ENCODE peak calls at places on chromosome 19, in six cellular contexts. W, G, Q, S, N and X are unnamed samples.

GRCh38 chr19:41224632-41225031 is 5.6 kb downstream of the AXL start:
- DNase-seq in W (no peak), G (no peak), Q (no peak), S (no peak), N (no peak), X (no peak)

GRCh38 chr19:16355293-16356043 is 30.8 kb downstream of the KLF2 start:
- DNase-seq in W (no peak), G (no peak), Q (no peak), S (no peak), N (no peak), X (peak; percentile 46)

GRCh38 chr19:44757735-44758505 is 9.4 kb downstream of the BCL3 start:
- DNase-seq in W (no peak), G (peak; percentile 67), Q (peak; percentile 76), S (no peak), N (no peak), X (peak; percentile 88)

GRCh38 chr19:38830039-38830733 is 1.4 kb downstream of the ECH1 start:
- DNase-seq in W (no peak), G (no peak), Q (peak; percentile 73), S (no peak), N (no peak), X (no peak)

GRCh38 chr19:3343619-3344502 is 22.5 kb upstream of the NFIC start:
- DNase-seq in W (no peak), G (peak; percentile 88), Q (peak; percentile 92), S (no peak), N (peak; percentile 74), X (peak; percentile 83)

GRCh38 chr19:35740108-35740422 is 2.2 kb downstream of the IGFLR1 start:
- DNase-seq in W (no peak), G (no peak), Q (no peak), S (no peak), N (no peak), X (no peak)

GRCh38 chr19:38671654-38672053 is 24.2 kb downstream of the ACTN4 start:
- DNase-seq in W (no peak), G (no peak), Q (no peak), S (no peak), N (no peak), X (no peak)

GRCh38 chr19:6952956-6953355 is 65.6 kb downstream of the ADGRE1 start:
- DNase-seq in W (no peak), G (no peak), Q (no peak), S (no peak), N (no peak), X (no peak)

GRCh38 chr19:15010497-15011255 is 31.0 kb upstream of the SLC1A6 start:
- DNase-seq in W (no peak), G (no peak), Q (no peak), S (no peak), N (no peak), X (no peak)

GRCh38 chr19:50334741-50335421 is 5.7 kb upstream of the KCNC3 start:
- DNase-seq in W (no peak), G (no peak), Q (no peak), S (no peak), N (no peak), X (no peak)

GRCh38 chr19:17680235-17680722 is 7.9 kb downstream of the UNC13A start:
- DNase-seq in W (peak; percentile 27), G (peak; percentile 58), Q (peak; percentile 42), S (no peak), N (peak; percentile 22), X (peak; percentile 82)

GRCh38 chr19:4051175-4052101 is 15.3 kb downstream of the ZBTB7A start:
- DNase-seq in W (no peak), G (peak; percentile 26), Q (peak; percentile 68), S (no peak), N (peak; percentile 68), X (no peak)

GRCh38 chr19:41995959-41996797 is 2.1 kb upstream of the ATP1A3 start:
- DNase-seq in W (no peak), G (no peak), Q (no peak), S (peak; percentile 60), N (no peak), X (no peak)

GRCh38 chr19:39401549-39402416 is 4.9 kb upstream of the ZFP36 start:
- DNase-seq in W (peak; percentile 66), G (peak; percentile 59), Q (peak; percentile 82), S (no peak), N (peak; percentile 97), X (no peak)

GRCh38 chr19:7534531-7534980 is 961 bp upstream of the PNPLA6 start:
- DNase-seq in W (peak; percentile 30), G (peak; percentile 80), Q (peak; percentile 82), S (peak; percentile 32), N (peak; percentile 43), X (peak; percentile 63)

GRCh38 chr19:44455100-44455499 is 6.8 kb upstream of the ZNF229 start:
- DNase-seq in W (no peak), G (no peak), Q (no peak), S (no peak), N (peak; percentile 20), X (no peak)

GRCh38 chr19:32178401-32178800 is 167.0 kb upstream of the ZNF507 start:
- DNase-seq in W (no peak), G (no peak), Q (no peak), S (no peak), N (no peak), X (no peak)

GRCh38 chr19:3282155-3282554 is 57.7 kb downstream of the CELF5 start:
- DNase-seq in W (no peak), G (no peak), Q (no peak), S (no peak), N (no peak), X (no peak)

GRCh38 chr19:39362682-39363657 is 20.7 kb downstream of the SAMD4B start:
- DNase-seq in W (no peak), G (no peak), Q (peak; percentile 77), S (no peak), N (peak; percentile 85), X (no peak)

GRCh38 chr19:28349604-28350003 is 863.3 kb downstream of the UQCRFS1 start:
- DNase-seq in W (no peak), G (no peak), Q (no peak), S (no peak), N (no peak), X (no peak)

GRCh38 chr19:54728167-54728566 is 3.9 kb downstream of the KIR3DL3 start:
- DNase-seq in W (no peak), G (no peak), Q (no peak), S (no peak), N (no peak), X (no peak)

GRCh38 chr19:14473915-14474578 is 1.1 kb downstream of the PTGER1 start:
- DNase-seq in W (no peak), G (no peak), Q (no peak), S (no peak), N (no peak), X (no peak)

GRCh38 chr19:46728693-46729339 is 11.9 kb upstream of the PRKD2 start:
- DNase-seq in W (peak; percentile 86), G (peak; percentile 75), Q (peak; percentile 55), S (no peak), N (peak; percentile 23), X (peak; percentile 80)

GRCh38 chr19:11984986-11985385 is 20.1 kb downstream of the ZNF763 start:
- DNase-seq in W (no peak), G (no peak), Q (no peak), S (peak; percentile 36), N (no peak), X (no peak)